ENCODE peak calls at places on chromosome 19, in four cellular contexts. One of them, this sample, is unnamed.
A peak's percentile ranks its signal among the peaks of the same experiment; 100 is the strongest.

GRCh38 chr19:37947778-37948177 is 40.8 kb downstream of the SIPA1L3 start:
- DNase-seq in K562: no peak
- DNase-seq in A549: no peak
- DNase-seq in HCT116: no peak
- DNase-seq in this sample: no peak

GRCh38 chr19:50358483-50359431 is 6.7 kb downstream of the NAPSA start:
- DNase-seq in K562: peak; percentile 97
- DNase-seq in A549: no peak
- DNase-seq in HCT116: no peak
- DNase-seq in this sample: no peak

GRCh38 chr19:39082745-39083598 is 1.2 kb upstream of the ACP7 start:
- DNase-seq in K562: no peak
- DNase-seq in A549: no peak
- DNase-seq in HCT116: no peak
- DNase-seq in this sample: no peak

GRCh38 chr19:51441410-51442390 is 16.6 kb downstream of the SIGLEC8 start:
- DNase-seq in K562: peak; percentile 52
- DNase-seq in A549: no peak
- DNase-seq in HCT116: no peak
- DNase-seq in this sample: peak; percentile 91

GRCh38 chr19:50722248-50723013 is 733 bp upstream of the CLEC11A start:
- DNase-seq in K562: no peak
- DNase-seq in A549: no peak
- DNase-seq in HCT116: no peak
- DNase-seq in this sample: peak; percentile 57

GRCh38 chr19:39941615-39942507 is 7.4 kb upstream of the FCGBP start:
- DNase-seq in K562: no peak
- DNase-seq in A549: no peak
- DNase-seq in HCT116: no peak
- DNase-seq in this sample: peak; percentile 82

GRCh38 chr19:15169541-15170285 is 31.1 kb downstream of the NOTCH3 start:
- DNase-seq in K562: peak; percentile 24
- DNase-seq in A549: no peak
- DNase-seq in HCT116: no peak
- DNase-seq in this sample: no peak

GRCh38 chr19:45063851-45064801 is 12.2 kb downstream of the ZNF296 start:
- DNase-seq in K562: no peak
- DNase-seq in A549: no peak
- DNase-seq in HCT116: no peak
- DNase-seq in this sample: no peak

GRCh38 chr19:14325863-14326262 is 55.4 kb upstream of the ADGRE5 start:
- DNase-seq in K562: no peak
- DNase-seq in A549: no peak
- DNase-seq in HCT116: no peak
- DNase-seq in this sample: no peak

GRCh38 chr19:23470873-23471555 is 75.7 kb upstream of the ZNF91 start:
- DNase-seq in K562: no peak
- DNase-seq in A549: no peak
- DNase-seq in HCT116: no peak
- DNase-seq in this sample: no peak

GRCh38 chr19:3398114-3398899 is 31.9 kb downstream of the NFIC start:
- DNase-seq in K562: no peak
- DNase-seq in A549: no peak
- DNase-seq in HCT116: no peak
- DNase-seq in this sample: no peak

GRCh38 chr19:50537769-50538230 is 24.1 kb upstream of the ASPDH start:
- DNase-seq in K562: peak; percentile 88
- DNase-seq in A549: peak; percentile 98
- DNase-seq in HCT116: peak; percentile 79
- DNase-seq in this sample: peak; percentile 82

GRCh38 chr19:30498707-30499106 is 126.5 kb downstream of the ZNF536 start:
- DNase-seq in K562: peak; percentile 22
- DNase-seq in A549: no peak
- DNase-seq in HCT116: no peak
- DNase-seq in this sample: no peak

GRCh38 chr19:6417713-6418561 is 6.7 kb downstream of the KHSRP start:
- DNase-seq in K562: no peak
- DNase-seq in A549: no peak
- DNase-seq in HCT116: no peak
- DNase-seq in this sample: no peak

GRCh38 chr19:19342086-19343015 is 21.7 kb downstream of the MAU2 start:
- DNase-seq in K562: peak; percentile 87
- DNase-seq in A549: peak; percentile 76
- DNase-seq in HCT116: peak; percentile 26
- DNase-seq in this sample: peak; percentile 75

GRCh38 chr19:49712397-49712859 is 21.5 kb downstream of the CPT1C start:
- DNase-seq in K562: peak; percentile 96
- DNase-seq in A549: peak; percentile 86
- DNase-seq in HCT116: peak; percentile 92
- DNase-seq in this sample: peak; percentile 32

GRCh38 chr19:1355974-1356865 is 27.5 kb upstream of the NDUFS7 start:
- DNase-seq in K562: no peak
- DNase-seq in A549: no peak
- DNase-seq in HCT116: no peak
- DNase-seq in this sample: no peak

GRCh38 chr19:1222394-1222793 is 15.4 kb downstream of the CBARP start:
- DNase-seq in K562: no peak
- DNase-seq in A549: no peak
- DNase-seq in HCT116: no peak
- DNase-seq in this sample: no peak

GRCh38 chr19:17748884-17749638 is 2.2 kb upstream of the FCHO1 start:
- DNase-seq in K562: no peak
- DNase-seq in A549: no peak
- DNase-seq in HCT116: no peak
- DNase-seq in this sample: no peak

GRCh38 chr19:5484398-5485285 is 29.4 kb downstream of the ZNRF4 start:
- DNase-seq in K562: no peak
- DNase-seq in A549: no peak
- DNase-seq in HCT116: no peak
- DNase-seq in this sample: no peak

GRCh38 chr19:42396248-42396541 is 6.1 kb upstream of the CNFN start:
- DNase-seq in K562: peak; percentile 69
- DNase-seq in A549: no peak
- DNase-seq in HCT116: no peak
- DNase-seq in this sample: peak; percentile 70

GRCh38 chr19:4229179-4229931 is at the start of gene EBI3:
- DNase-seq in K562: peak; percentile 50
- DNase-seq in A549: no peak
- DNase-seq in HCT116: no peak
- DNase-seq in this sample: peak; percentile 90

GRCh38 chr19:11018179-11018578 is 57.3 kb downstream of the SMARCA4 start:
- DNase-seq in K562: no peak
- DNase-seq in A549: no peak
- DNase-seq in HCT116: no peak
- DNase-seq in this sample: no peak

GRCh38 chr19:34409189-34410164 is 5.3 kb downstream of the PDCD2L start:
- DNase-seq in K562: no peak
- DNase-seq in A549: no peak
- DNase-seq in HCT116: no peak
- DNase-seq in this sample: no peak
- TF ChIP-seq POLR2A in K562: no peak
- TF ChIP-seq POLR2A in A549: no peak
- TF ChIP-seq POLR2A in HCT116: no peak
- TF ChIP-seq POLR2A in this sample: no peak

DNA sequence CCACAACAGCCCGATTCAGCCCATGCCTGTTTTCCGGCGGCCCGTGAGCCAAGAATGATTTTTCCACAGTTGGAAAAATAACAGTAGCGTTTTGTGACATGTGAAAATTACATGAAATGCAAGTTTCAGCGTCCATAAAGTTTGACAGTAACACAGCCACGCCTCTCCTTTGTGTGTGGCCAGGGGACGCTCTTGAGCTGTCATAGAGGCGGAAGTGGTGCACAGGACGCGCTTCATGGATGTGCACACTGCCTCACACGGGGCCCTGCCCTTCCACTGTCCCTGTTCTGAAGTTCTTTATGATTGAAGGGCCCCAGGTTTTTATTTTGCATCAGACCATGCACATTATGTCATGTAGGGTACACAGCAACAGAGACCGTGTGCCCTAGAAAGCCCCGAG is 12.4 kb upstream of the ELAVL1 start:
- DNase-seq in K562: peak; percentile 66
- DNase-seq in A549: no peak
- DNase-seq in HCT116: no peak
- DNase-seq in this sample: peak; percentile 71
- TF ChIP-seq MAX in K562: no peak
- TF ChIP-seq MAX in A549: no peak
- TF ChIP-seq MAX in HCT116: no peak
- TF ChIP-seq MAX in this sample: peak; percentile 82

GRCh38 chr19:12156254-12157058 is at the start of gene ZNF625:
- DNase-seq in K562: no peak
- DNase-seq in A549: no peak
- DNase-seq in HCT116: no peak
- DNase-seq in this sample: peak; percentile 58
- TF ChIP-seq POLR2A in K562: no peak
- TF ChIP-seq POLR2A in A549: no peak
- TF ChIP-seq POLR2A in HCT116: no peak
- TF ChIP-seq POLR2A in this sample: no peak

DNA sequence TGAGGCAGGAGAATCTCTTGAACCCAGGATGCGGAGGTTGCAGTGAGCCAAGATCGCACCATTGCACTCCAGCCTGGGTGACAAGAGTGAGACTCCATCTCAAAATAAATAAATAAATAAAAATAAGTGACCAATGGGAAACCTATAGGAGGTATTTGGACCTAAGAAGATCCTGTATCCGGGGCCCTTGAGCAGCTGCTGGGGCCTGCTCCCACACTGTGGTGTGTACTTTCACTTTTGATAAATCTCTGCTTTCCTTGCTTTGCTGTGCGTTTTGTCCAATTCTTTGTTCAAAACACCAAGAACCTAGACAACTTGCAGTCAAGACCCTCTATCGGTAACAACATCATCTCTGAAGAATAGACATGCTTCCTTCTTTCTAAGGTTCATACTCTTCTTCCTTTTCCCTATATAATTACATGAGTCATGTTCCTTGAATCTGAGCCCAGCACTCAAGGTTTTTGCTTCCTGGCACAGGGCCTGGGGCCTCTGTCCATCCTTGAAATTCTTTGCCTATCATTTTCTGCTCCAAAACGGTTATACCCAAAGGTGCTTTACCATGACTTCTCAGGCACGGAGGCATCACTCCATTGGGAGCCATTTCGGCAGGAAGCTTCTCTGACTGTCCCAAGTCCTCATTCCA is 14.2 kb upstream of the PNMA8C start:
- DNase-seq in K562: no peak
- DNase-seq in A549: peak; percentile 61
- DNase-seq in HCT116: no peak
- DNase-seq in this sample: no peak
- TF ChIP-seq MAX in K562: no peak
- TF ChIP-seq MAX in A549: no peak
- TF ChIP-seq MAX in HCT116: no peak
- TF ChIP-seq MAX in this sample: no peak

DNA sequence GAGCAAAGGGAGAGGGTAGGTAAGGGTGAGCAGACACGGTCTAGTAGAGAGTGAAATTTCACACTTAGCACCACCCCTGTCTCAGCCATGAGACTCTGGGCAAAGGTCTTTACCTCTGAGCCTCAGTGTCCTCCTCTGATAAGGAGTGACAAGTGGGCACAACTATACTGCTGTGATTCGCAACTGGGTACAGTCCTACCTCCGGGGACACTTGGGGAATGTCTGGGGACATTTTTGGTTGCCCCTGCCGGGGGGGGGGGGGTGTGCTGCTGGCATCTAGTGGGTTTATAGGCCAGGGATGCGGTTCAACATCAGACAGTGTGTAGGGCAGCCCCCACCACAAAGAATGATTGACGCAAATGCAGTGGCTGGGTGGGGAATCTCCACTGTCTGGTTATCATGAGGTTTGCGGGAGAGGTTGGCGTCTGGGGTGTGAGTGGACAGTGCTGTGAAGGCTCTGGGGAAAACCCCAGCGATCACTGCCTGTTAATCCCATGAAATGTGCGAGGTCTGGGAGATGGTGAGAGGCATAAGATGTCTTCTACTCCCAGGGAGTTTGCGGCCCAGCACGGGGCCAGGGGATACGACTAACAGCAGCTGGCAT is 4.3 kb downstream of the NACC1 start:
- DNase-seq in K562: no peak
- DNase-seq in A549: no peak
- DNase-seq in HCT116: no peak
- DNase-seq in this sample: no peak
- TF ChIP-seq POLR2A in K562: no peak
- TF ChIP-seq POLR2A in A549: no peak
- TF ChIP-seq POLR2A in HCT116: no peak
- TF ChIP-seq POLR2A in this sample: no peak

DNA sequence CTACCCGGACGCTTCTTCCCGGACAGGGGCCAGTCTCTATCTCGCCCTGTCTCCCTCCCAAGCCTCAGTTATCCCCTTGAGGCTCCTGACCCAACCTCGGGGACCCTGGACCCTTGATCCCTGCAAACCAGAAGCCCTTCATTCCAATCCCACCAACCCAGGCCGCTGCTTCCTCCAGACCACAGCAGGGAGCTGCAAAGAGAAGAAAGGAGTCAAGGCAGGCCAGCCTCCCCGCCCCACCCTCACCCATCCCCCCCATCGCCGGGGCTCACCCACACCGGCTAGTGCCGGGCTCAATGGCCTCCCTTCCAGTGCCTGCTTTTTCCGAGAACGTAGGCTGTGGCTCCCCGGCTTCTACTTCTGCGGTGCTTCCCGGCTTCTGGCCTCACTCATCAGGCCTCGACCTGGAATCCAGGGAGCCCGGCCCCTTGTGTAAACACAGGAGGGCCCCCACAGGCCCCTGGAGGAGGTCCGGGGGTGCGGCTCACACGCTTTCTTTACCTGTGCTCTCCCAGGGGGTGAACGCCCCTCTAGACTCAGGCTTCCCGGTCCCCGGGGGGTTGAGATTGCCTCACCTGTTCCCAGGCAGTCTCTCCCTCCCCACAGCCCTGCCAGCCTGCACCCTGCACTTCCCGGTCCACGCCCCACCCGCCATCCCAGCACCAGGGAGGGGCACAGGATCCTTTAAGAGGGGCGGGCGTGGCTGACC is at the start of gene FAM83E:
- DNase-seq in K562: peak; percentile 79
- DNase-seq in A549: peak; percentile 75
- DNase-seq in HCT116: no peak
- DNase-seq in this sample: peak; percentile 75
- TF ChIP-seq MAX in K562: no peak
- TF ChIP-seq MAX in A549: no peak
- TF ChIP-seq MAX in HCT116: peak; percentile 83
- TF ChIP-seq MAX in this sample: no peak

GRCh38 chr19:13159713-13160112 is 9.5 kb downstream of the IER2 start:
- DNase-seq in K562: no peak
- DNase-seq in A549: no peak
- DNase-seq in HCT116: no peak
- DNase-seq in this sample: no peak
- TF ChIP-seq POLR2A in K562: no peak
- TF ChIP-seq POLR2A in A549: no peak
- TF ChIP-seq POLR2A in HCT116: no peak
- TF ChIP-seq POLR2A in this sample: no peak